ENCODE peak calls at places on chromosomes 1 and 21, in ten cellular contexts. One of them, this sample, is unnamed.

GRCh38 chr21:45011911-45012660 is 62.3 kb upstream of the ADARB1 start:
- DNase-seq in BJ: peak; percentile 58
- DNase-seq in body of pancreas: peak; percentile 23
- DNase-seq in endothelial cell of umbilical vein: peak; percentile 78
- DNase-seq in OCI-LY7: no peak
- DNase-seq in transverse colon: peak; percentile 19
- DNase-seq in A549: peak; percentile 50
- DNase-seq in heart left ventricle: no peak
- DNase-seq in astrocyte of the cerebellum: peak; percentile 77
- DNase-seq in lung: no peak
- DNase-seq in this sample: peak; percentile 90

GRCh38 chr1:236507022-236507700 is 16.6 kb upstream of the LGALS8 start:
- DNase-seq in lung: no peak
- DNase-seq in OCI-LY7: no peak
- DNase-seq in astrocyte of the cerebellum: peak; percentile 9
- DNase-seq in heart left ventricle: peak; percentile 66
- DNase-seq in endothelial cell of umbilical vein: peak; percentile 31
- DNase-seq in A549: no peak
- DNase-seq in body of pancreas: peak; percentile 52
- DNase-seq in transverse colon: no peak
- DNase-seq in BJ: no peak
- DNase-seq in this sample: no peak

GRCh38 chr1:112516141-112516540 is 7.4 kb downstream of the WNT2B start:
- DNase-seq in body of pancreas: no peak
- DNase-seq in transverse colon: no peak
- DNase-seq in OCI-LY7: no peak
- DNase-seq in BJ: no peak
- DNase-seq in endothelial cell of umbilical vein: no peak
- DNase-seq in A549: no peak
- DNase-seq in lung: no peak
- DNase-seq in heart left ventricle: no peak
- DNase-seq in astrocyte of the cerebellum: no peak
- DNase-seq in this sample: no peak

GRCh38 chr21:31184462-31184861 is 146.2 kb upstream of the KRTAP19-8 start:
- DNase-seq in transverse colon: no peak
- DNase-seq in body of pancreas: no peak
- DNase-seq in astrocyte of the cerebellum: no peak
- DNase-seq in OCI-LY7: no peak
- DNase-seq in endothelial cell of umbilical vein: no peak
- DNase-seq in A549: no peak
- DNase-seq in heart left ventricle: no peak
- DNase-seq in BJ: no peak
- DNase-seq in lung: no peak
- DNase-seq in this sample: no peak

GRCh38 chr1:110513511-110513910 is 5.5 kb downstream of the KCNA10 start:
- DNase-seq in body of pancreas: no peak
- DNase-seq in BJ: no peak
- DNase-seq in astrocyte of the cerebellum: no peak
- DNase-seq in endothelial cell of umbilical vein: no peak
- DNase-seq in lung: no peak
- DNase-seq in transverse colon: no peak
- DNase-seq in OCI-LY7: no peak
- DNase-seq in heart left ventricle: no peak
- DNase-seq in A549: no peak
- DNase-seq in this sample: no peak

GRCh38 chr1:80779278-80779677 is 1021.5 kb upstream of the ADGRL2 start:
- DNase-seq in BJ: no peak
- DNase-seq in endothelial cell of umbilical vein: no peak
- DNase-seq in body of pancreas: no peak
- DNase-seq in OCI-LY7: no peak
- DNase-seq in heart left ventricle: no peak
- DNase-seq in lung: no peak
- DNase-seq in astrocyte of the cerebellum: no peak
- DNase-seq in transverse colon: no peak
- DNase-seq in A549: no peak
- DNase-seq in this sample: no peak

GRCh38 chr1:59669752-59670312 is 144.9 kb upstream of the HOOK1 start:
- DNase-seq in A549: no peak
- DNase-seq in OCI-LY7: no peak
- DNase-seq in BJ: no peak
- DNase-seq in astrocyte of the cerebellum: peak; percentile 58
- DNase-seq in lung: no peak
- DNase-seq in body of pancreas: peak; percentile 34
- DNase-seq in transverse colon: no peak
- DNase-seq in heart left ventricle: peak; percentile 24
- DNase-seq in endothelial cell of umbilical vein: no peak
- DNase-seq in this sample: no peak

GRCh38 chr1:87024936-87025537 is 110.6 kb downstream of the HS2ST1 start:
- DNase-seq in transverse colon: no peak
- DNase-seq in OCI-LY7: peak; percentile 53
- DNase-seq in body of pancreas: no peak
- DNase-seq in endothelial cell of umbilical vein: peak; percentile 56
- DNase-seq in A549: peak; percentile 18
- DNase-seq in astrocyte of the cerebellum: no peak
- DNase-seq in heart left ventricle: no peak
- DNase-seq in lung: no peak
- DNase-seq in BJ: no peak
- DNase-seq in this sample: peak; percentile 55

GRCh38 chr1:243917177-243917862 is 67.3 kb upstream of the AKT3 start:
- DNase-seq in body of pancreas: peak; percentile 37
- DNase-seq in heart left ventricle: peak; percentile 35
- DNase-seq in OCI-LY7: no peak
- DNase-seq in endothelial cell of umbilical vein: peak; percentile 79
- DNase-seq in astrocyte of the cerebellum: peak; percentile 34
- DNase-seq in lung: no peak
- DNase-seq in BJ: peak; percentile 50
- DNase-seq in transverse colon: peak; percentile 15
- DNase-seq in A549: peak; percentile 48
- DNase-seq in this sample: peak; percentile 55

GRCh38 chr1:206040328-206040727 is 12.6 kb upstream of the RHEX start:
- DNase-seq in BJ: no peak
- DNase-seq in OCI-LY7: no peak
- DNase-seq in transverse colon: no peak
- DNase-seq in A549: no peak
- DNase-seq in astrocyte of the cerebellum: no peak
- DNase-seq in lung: no peak
- DNase-seq in heart left ventricle: no peak
- DNase-seq in endothelial cell of umbilical vein: no peak
- DNase-seq in body of pancreas: no peak
- DNase-seq in this sample: no peak

GRCh38 chr21:39094847-39095525 is 88.3 kb downstream of the PSMG1 start:
- DNase-seq in transverse colon: no peak
- DNase-seq in endothelial cell of umbilical vein: peak; percentile 12
- DNase-seq in lung: no peak
- DNase-seq in A549: peak; percentile 32
- DNase-seq in BJ: no peak
- DNase-seq in heart left ventricle: no peak
- DNase-seq in OCI-LY7: no peak
- DNase-seq in body of pancreas: no peak
- DNase-seq in astrocyte of the cerebellum: peak; percentile 29
- DNase-seq in this sample: no peak

GRCh38 chr1:16145030-16145987 is 10.6 kb downstream of the EPHA2 start:
- DNase-seq in OCI-LY7: no peak
- DNase-seq in BJ: no peak
- DNase-seq in A549: peak; percentile 83
- DNase-seq in lung: peak; percentile 90
- DNase-seq in endothelial cell of umbilical vein: peak; percentile 95
- DNase-seq in transverse colon: peak; percentile 84
- DNase-seq in body of pancreas: peak; percentile 96
- DNase-seq in astrocyte of the cerebellum: peak; percentile 69
- DNase-seq in heart left ventricle: peak; percentile 89
- DNase-seq in this sample: peak; percentile 82

GRCh38 chr1:16143005-16143565 is 12.8 kb downstream of the EPHA2 start:
- DNase-seq in OCI-LY7: no peak
- DNase-seq in heart left ventricle: no peak
- DNase-seq in A549: no peak
- DNase-seq in lung: no peak
- DNase-seq in endothelial cell of umbilical vein: no peak
- DNase-seq in astrocyte of the cerebellum: no peak
- DNase-seq in transverse colon: no peak
- DNase-seq in body of pancreas: no peak
- DNase-seq in BJ: no peak
- DNase-seq in this sample: no peak

GRCh38 chr1:16145988-16146887 is 9.6 kb downstream of the EPHA2 start:
- DNase-seq in BJ: no peak
- DNase-seq in transverse colon: peak; percentile 57
- DNase-seq in body of pancreas: peak; percentile 84
- DNase-seq in lung: peak; percentile 69
- DNase-seq in endothelial cell of umbilical vein: peak; percentile 93
- DNase-seq in OCI-LY7: no peak
- DNase-seq in heart left ventricle: peak; percentile 89
- DNase-seq in A549: peak; percentile 82
- DNase-seq in astrocyte of the cerebellum: peak; percentile 82
- DNase-seq in this sample: peak; percentile 67

GRCh38 chr1:16143566-16144324 is 12.1 kb downstream of the EPHA2 start:
- DNase-seq in body of pancreas: peak; percentile 91
- DNase-seq in heart left ventricle: peak; percentile 70
- DNase-seq in A549: peak; percentile 94
- DNase-seq in OCI-LY7: no peak
- DNase-seq in endothelial cell of umbilical vein: no peak
- DNase-seq in lung: peak; percentile 89
- DNase-seq in BJ: no peak
- DNase-seq in transverse colon: peak; percentile 80
- DNase-seq in astrocyte of the cerebellum: no peak
- DNase-seq in this sample: peak; percentile 80

DNA sequence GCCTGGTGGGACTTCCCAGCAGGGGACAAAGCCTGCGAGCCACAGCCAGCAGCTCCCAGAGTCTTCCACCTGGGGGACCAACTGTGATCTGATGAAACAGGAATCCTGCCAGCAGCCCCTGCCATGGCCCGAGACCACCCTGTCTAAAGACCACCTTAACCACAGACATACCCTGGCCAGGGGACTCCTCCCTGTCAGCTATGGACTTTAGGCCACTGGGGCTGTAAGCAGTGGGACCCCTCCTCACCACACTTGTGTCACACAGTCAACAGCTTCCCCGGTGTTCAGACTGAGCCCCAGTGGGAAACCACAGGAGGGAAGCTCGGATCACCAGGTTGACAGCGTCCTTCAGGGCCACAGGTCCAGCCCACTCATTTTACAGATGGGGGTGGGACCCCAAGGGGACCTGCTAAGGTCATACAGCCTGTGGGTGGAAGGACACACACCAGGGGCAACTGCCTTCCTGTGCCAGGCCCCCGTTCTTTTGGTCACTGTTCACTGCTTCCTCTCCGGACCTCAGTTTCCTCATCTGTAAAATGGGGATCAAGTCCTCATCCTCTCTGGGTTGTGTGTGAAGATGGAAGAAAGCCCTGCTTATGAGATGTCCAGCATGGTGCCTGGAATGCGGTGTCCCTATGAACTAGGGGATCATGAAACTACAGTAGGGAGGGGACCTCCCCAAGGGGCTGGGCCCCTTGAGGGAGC is 11.4 kb downstream of the EPHA2 start:
- DNase-seq in OCI-LY7: no peak
- DNase-seq in lung: no peak
- DNase-seq in heart left ventricle: peak; percentile 10
- DNase-seq in body of pancreas: no peak
- DNase-seq in transverse colon: no peak
- DNase-seq in A549: peak; percentile 59
- DNase-seq in astrocyte of the cerebellum: no peak
- DNase-seq in endothelial cell of umbilical vein: no peak
- DNase-seq in BJ: no peak
- DNase-seq in this sample: no peak
- H3K4me3 ChIP-seq in OCI-LY7: no peak overlapping the region
- H3K4me3 ChIP-seq in lung: no peak overlapping the region
- H3K4me3 ChIP-seq in heart left ventricle: no peak overlapping the region
- H3K4me3 ChIP-seq in body of pancreas: no peak overlapping the region
- H3K4me3 ChIP-seq in transverse colon: peak overlapping the region; percentile 7
- H3K4me3 ChIP-seq in A549: peak overlapping the region; percentile 36
- H3K4me3 ChIP-seq in astrocyte of the cerebellum: peak overlapping the region; percentile 25
- H3K4me3 ChIP-seq in endothelial cell of umbilical vein: no peak overlapping the region
- H3K4me3 ChIP-seq in BJ: no peak overlapping the region
- H3K4me3 ChIP-seq in this sample: no peak overlapping the region

GRCh38 chr1:222547260-222547614 is 667 bp downstream of the HHIPL2 start:
- DNase-seq in OCI-LY7: no peak
- DNase-seq in endothelial cell of umbilical vein: no peak
- DNase-seq in lung: no peak
- DNase-seq in transverse colon: no peak
- DNase-seq in astrocyte of the cerebellum: no peak
- DNase-seq in body of pancreas: no peak
- DNase-seq in BJ: no peak
- DNase-seq in heart left ventricle: no peak
- DNase-seq in A549: no peak
- DNase-seq in this sample: no peak
- H3K4me3 ChIP-seq in OCI-LY7: no peak overlapping the region
- H3K4me3 ChIP-seq in endothelial cell of umbilical vein: no peak overlapping the region
- H3K4me3 ChIP-seq in lung: no peak overlapping the region
- H3K4me3 ChIP-seq in transverse colon: no peak overlapping the region
- H3K4me3 ChIP-seq in astrocyte of the cerebellum: no peak overlapping the region
- H3K4me3 ChIP-seq in body of pancreas: no peak overlapping the region
- H3K4me3 ChIP-seq in BJ: no peak overlapping the region
- H3K4me3 ChIP-seq in heart left ventricle: no peak overlapping the region
- H3K4me3 ChIP-seq in A549: peak overlapping the region; percentile 45
- H3K4me3 ChIP-seq in this sample: no peak overlapping the region

DNA sequence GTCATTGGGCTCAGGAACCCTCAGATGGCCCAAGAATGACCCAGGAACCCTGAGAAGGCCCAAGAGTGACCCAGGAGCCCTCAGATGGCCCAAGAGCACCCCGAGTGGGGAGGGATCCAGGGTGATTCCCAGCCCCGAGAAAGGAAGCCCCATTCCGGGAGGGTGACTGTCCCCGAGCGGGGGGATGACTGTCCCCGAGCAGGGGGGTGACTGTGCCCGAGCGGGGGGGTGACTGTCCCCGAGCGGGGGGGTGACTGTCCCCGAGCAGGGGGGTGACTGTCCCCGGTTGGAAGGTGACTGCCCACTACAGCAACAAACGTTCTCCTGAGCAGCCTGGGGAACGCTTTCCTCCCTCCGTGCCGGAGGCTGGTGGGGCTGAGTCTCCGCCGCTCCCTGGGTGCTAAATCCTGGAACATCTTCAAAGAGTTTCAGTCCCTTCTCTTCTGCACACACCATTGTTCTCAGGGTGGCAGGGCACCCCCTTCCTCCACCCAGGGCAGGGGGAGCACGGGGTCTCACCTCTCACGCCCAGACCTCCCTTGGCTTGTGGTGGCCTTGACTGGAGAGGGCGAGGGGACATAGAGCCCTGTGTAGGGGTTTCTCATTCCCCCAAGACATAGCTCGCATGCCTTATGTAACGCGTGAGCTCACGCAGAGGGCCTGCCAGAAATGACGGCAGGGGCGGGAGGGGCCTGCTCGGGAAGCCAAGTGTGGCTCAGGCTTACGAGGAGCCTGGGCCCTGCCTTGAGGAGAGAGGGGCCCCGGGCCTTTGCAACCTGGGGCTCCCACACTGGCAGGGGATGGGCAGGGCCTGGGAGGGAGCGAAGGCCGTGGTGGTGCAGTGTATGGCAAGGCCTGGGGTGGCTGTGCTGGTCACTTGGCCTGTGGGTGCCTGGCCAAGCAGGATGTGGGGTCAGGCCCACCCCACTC is 14.3 kb upstream of the SKI start:
- DNase-seq in A549: no peak
- DNase-seq in endothelial cell of umbilical vein: peak; percentile 48
- DNase-seq in BJ: no peak
- DNase-seq in body of pancreas: peak; percentile 60
- DNase-seq in heart left ventricle: peak; percentile 90
- DNase-seq in OCI-LY7: no peak
- DNase-seq in transverse colon: peak; percentile 71
- DNase-seq in lung: no peak
- DNase-seq in astrocyte of the cerebellum: no peak
- DNase-seq in this sample: no peak
- H3K4me3 ChIP-seq in A549: no peak overlapping the region
- H3K4me3 ChIP-seq in endothelial cell of umbilical vein: no peak overlapping the region
- H3K4me3 ChIP-seq in BJ: no peak overlapping the region
- H3K4me3 ChIP-seq in body of pancreas: no peak overlapping the region
- H3K4me3 ChIP-seq in heart left ventricle: no peak overlapping the region
- H3K4me3 ChIP-seq in OCI-LY7: no peak overlapping the region
- H3K4me3 ChIP-seq in transverse colon: peak overlapping the region; percentile 36
- H3K4me3 ChIP-seq in lung: no peak overlapping the region
- H3K4me3 ChIP-seq in astrocyte of the cerebellum: no peak overlapping the region
- H3K4me3 ChIP-seq in this sample: no peak overlapping the region

GRCh38 chr1:235304549-235305451 is 23.2 kb downstream of the ARID4B start:
- DNase-seq in A549: no peak
- DNase-seq in lung: no peak
- DNase-seq in astrocyte of the cerebellum: no peak
- DNase-seq in heart left ventricle: no peak
- DNase-seq in body of pancreas: no peak
- DNase-seq in BJ: no peak
- DNase-seq in OCI-LY7: no peak
- DNase-seq in transverse colon: no peak
- DNase-seq in endothelial cell of umbilical vein: peak; percentile 31
- DNase-seq in this sample: no peak
- H3K4me3 ChIP-seq in A549: no peak overlapping the region
- H3K4me3 ChIP-seq in lung: no peak overlapping the region
- H3K4me3 ChIP-seq in astrocyte of the cerebellum: no peak overlapping the region
- H3K4me3 ChIP-seq in heart left ventricle: no peak overlapping the region
- H3K4me3 ChIP-seq in body of pancreas: no peak overlapping the region
- H3K4me3 ChIP-seq in BJ: no peak overlapping the region
- H3K4me3 ChIP-seq in OCI-LY7: no peak overlapping the region
- H3K4me3 ChIP-seq in transverse colon: no peak overlapping the region
- H3K4me3 ChIP-seq in endothelial cell of umbilical vein: no peak overlapping the region
- H3K4me3 ChIP-seq in this sample: no peak overlapping the region